ENCODE peak calls at places on chromosome 17, in seven cellular contexts. P, N, K, I, F, G and L are unnamed samples.
A peak's percentile ranks its signal among the peaks of the same experiment; 100 is the strongest.

GRCh38 chr17:81200695-81201580 is 21.8 kb downstream of the CEP131 start:
- DNase-seq in P (peak; percentile 65), N (peak; percentile 58), K (peak; percentile 74), I (peak; percentile 42), F (peak; percentile 84), G (peak; percentile 14), L (peak; percentile 67)

GRCh38 chr17:8430966-8431365 is 4.7 kb upstream of the NDEL1 start:
- DNase-seq in P (no peak), N (no peak), K (no peak), I (no peak), F (no peak), G (no peak), L (no peak)

GRCh38 chr17:73536700-73537680 is 107.3 kb downstream of the SDK2 start:
- DNase-seq in P (peak; percentile 31), N (no peak), K (no peak), I (no peak), F (no peak), G (no peak), L (no peak)

GRCh38 chr17:37818689-37819088 is 73.8 kb upstream of the HNF1B start:
- DNase-seq in P (no peak), N (no peak), K (no peak), I (peak; percentile 47), F (no peak), G (no peak), L (no peak)

GRCh38 chr17:50474523-50474922 is 4.1 kb upstream of the RSAD1 start:
- DNase-seq in P (no peak), N (no peak), K (no peak), I (no peak), F (no peak), G (no peak), L (no peak)

GRCh38 chr17:16989230-16989952 is 17.5 kb upstream of the TNFRSF13B start:
- DNase-seq in P (no peak), N (no peak), K (peak; percentile 54), I (no peak), F (no peak), G (no peak), L (peak; percentile 54)

GRCh38 chr17:78538033-78538776 is 39.0 kb downstream of the DNAH17 start:
- DNase-seq in P (no peak), N (no peak), K (peak; percentile 52), I (no peak), F (no peak), G (no peak), L (peak; percentile 52)

GRCh38 chr17:28916302-28916934 is 13.5 kb upstream of the DHRS13 start:
- DNase-seq in P (peak; percentile 32), N (peak; percentile 15), K (peak; percentile 45), I (no peak), F (no peak), G (no peak), L (no peak)

GRCh38 chr17:413016-413350 is 60.4 kb upstream of the RPH3AL start:
- DNase-seq in P (no peak), N (no peak), K (no peak), I (no peak), F (no peak), G (no peak), L (no peak)

GRCh38 chr17:78421534-78422266 is 43.3 kb downstream of the PGS1 start:
- DNase-seq in P (peak; percentile 78), N (peak; percentile 37), K (peak; percentile 93), I (peak; percentile 32), F (peak; percentile 49), G (peak; percentile 14), L (peak; percentile 88)

GRCh38 chr17:33152793-33153192 is 140.3 kb downstream of the ASIC2 start:
- DNase-seq in P (no peak), N (no peak), K (no peak), I (no peak), F (no peak), G (no peak), L (no peak)

GRCh38 chr17:76947771-76948170 is 79.6 kb downstream of the MGAT5B start:
- DNase-seq in P (no peak), N (no peak), K (no peak), I (no peak), F (no peak), G (no peak), L (no peak)

GRCh38 chr17:76534831-76535732 is 2.4 kb downstream of the CYGB start:
- DNase-seq in P (no peak), N (no peak), K (no peak), I (no peak), F (no peak), G (no peak), L (no peak)

GRCh38 chr17:50514388-50514787 is 6.1 kb downstream of the MYCBPAP start:
- DNase-seq in P (no peak), N (no peak), K (no peak), I (no peak), F (no peak), G (no peak), L (no peak)

GRCh38 chr17:50080827-50081226 is 14.3 kb upstream of the PDK2 start:
- DNase-seq in P (no peak), N (no peak), K (no peak), I (no peak), F (no peak), G (no peak), L (no peak)

GRCh38 chr17:40069751-40070643 is 7.2 kb downstream of the THRA start:
- DNase-seq in P (no peak), N (peak; percentile 43), K (peak; percentile 54), I (no peak), F (peak; percentile 39), G (no peak), L (no peak)

GRCh38 chr17:75549246-75550138 is 24.0 kb downstream of the LLGL2 start:
- DNase-seq in P (no peak), N (no peak), K (no peak), I (no peak), F (no peak), G (no peak), L (no peak)

GRCh38 chr17:12737740-12738469 is 51.4 kb upstream of the ARHGAP44 start:
- DNase-seq in P (no peak), N (no peak), K (no peak), I (no peak), F (no peak), G (no peak), L (no peak)

GRCh38 chr17:43003542-43004172 is 2.9 kb upstream of the IFI35 start:
- DNase-seq in P (no peak), N (no peak), K (no peak), I (no peak), F (no peak), G (no peak), L (no peak)
- TF ChIP-seq CTCF in P (no peak), N (peak; percentile 27), K (no peak), I (no peak), F (no peak), G (no peak), L (no peak)

DNA sequence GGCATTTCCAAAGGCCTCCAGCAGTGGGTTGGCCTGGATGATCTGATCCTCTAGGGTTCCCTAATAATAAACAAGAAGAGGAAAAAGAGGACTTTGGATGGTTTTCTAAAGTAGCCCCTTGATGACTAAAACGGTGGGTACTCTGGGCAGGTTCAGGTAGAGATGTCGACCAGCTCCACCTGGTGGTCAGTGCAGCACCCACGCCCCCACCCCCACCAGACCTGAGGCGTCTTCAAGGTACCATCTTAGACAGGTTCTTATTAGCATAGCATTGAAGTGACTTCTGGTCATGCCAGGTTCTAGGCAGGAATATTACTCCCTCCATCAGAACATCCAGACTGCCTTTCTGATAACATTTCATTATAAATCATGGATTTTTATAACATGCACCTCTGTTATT is 15.0 kb downstream of the MYH13 start:
- DNase-seq in P (no peak), N (no peak), K (peak; percentile 40), I (no peak), F (no peak), G (no peak), L (peak; percentile 50)
- TF ChIP-seq CTCF in P (peak; percentile 55), N (peak; percentile 63), K (peak; percentile 37), I (no peak), F (peak; percentile 29), G (peak; percentile 41), L (peak; percentile 50)

GRCh38 chr17:61411114-61411943 is 11.7 kb downstream of the TBX2 start:
- DNase-seq in P (peak; percentile 65), N (peak; percentile 74), K (peak; percentile 69), I (no peak), F (peak; percentile 31), G (no peak), L (peak; percentile 51)
- TF ChIP-seq CTCF in P (no peak), N (peak; percentile 72), K (no peak), I (peak; percentile 40), F (peak; percentile 55), G (no peak), L (no peak)

DNA sequence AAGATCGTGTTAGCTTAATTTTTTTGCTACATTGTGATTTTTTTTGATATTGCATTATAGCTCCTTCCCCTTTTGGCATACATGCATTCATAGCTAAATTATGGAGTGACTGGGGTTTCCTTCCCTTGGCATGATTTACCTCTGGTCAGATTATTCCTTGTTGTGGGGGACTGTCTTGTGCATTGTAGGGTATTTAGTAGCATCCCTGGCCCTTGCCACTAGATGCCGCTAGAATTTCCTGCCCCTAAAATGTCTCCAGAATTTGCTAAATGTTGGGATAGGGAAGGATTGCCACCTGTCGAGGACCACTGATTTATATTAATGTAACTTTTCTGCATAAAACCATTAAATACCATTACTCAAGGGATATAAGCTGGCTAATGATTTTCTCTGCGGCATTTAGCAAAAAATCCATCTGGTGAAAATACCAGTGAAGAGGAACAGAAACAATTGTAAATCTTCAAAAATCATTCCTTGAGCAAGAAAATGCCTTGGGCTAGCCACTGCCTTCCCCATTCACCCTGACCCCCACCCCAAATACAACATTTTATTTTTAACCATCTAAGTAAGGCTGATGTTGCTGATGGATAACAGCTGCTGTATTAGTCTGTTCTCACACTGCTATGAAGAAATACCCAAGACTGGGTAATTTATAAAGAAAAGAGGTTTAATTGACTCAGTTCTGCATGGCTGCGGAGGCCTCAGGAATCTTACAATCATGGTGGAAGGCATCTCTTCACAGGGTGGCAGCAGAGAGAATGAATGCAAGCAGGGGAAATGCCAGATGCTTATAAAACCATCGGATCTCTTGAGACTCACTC is 195.2 kb downstream of the MAP2K6 start:
- DNase-seq in P (peak; percentile 2), N (peak; percentile 38), K (no peak), I (no peak), F (peak; percentile 33), G (no peak), L (no peak)
- TF ChIP-seq CTCF in P (peak; percentile 54), N (peak; percentile 85), K (peak; percentile 48), I (peak; percentile 79), F (peak; percentile 84), G (peak; percentile 64), L (peak; percentile 43)

DNA sequence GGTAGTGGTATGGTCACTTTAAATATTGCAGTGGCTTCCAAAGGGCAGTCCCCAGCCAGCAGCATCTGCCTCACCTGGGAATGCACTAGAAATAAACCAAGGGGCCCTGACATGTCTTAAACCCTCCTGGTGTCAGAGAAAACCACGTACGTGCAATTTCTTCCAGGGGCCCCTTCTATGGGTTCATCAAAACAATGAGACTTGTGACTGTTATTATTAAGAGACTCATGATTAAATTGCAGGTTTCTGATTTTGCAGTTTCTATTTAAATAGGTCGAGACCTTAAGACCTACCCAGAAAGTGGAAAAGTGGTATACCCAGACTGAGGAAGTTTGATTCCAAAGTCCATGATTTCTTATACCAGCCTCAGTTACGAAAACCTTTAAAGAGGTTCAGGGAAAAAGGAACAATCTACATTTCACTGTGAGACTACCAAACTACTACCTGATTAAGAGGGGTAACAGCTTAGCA is 746 bp upstream of the POLG2 start:
- DNase-seq in P (no peak), N (no peak), K (no peak), I (no peak), F (no peak), G (no peak), L (no peak)
- TF ChIP-seq CTCF in P (no peak), N (peak; percentile 5), K (no peak), I (no peak), F (no peak), G (no peak), L (no peak)